ENCODE peak calls at places on chromosome 20, in ten cellular contexts. K is colonic mucosa, Q is left ventricle myocardium inferior, M is transverse colon, X is K562, G is Panc1, C is stomach, B is cardiac muscle cell, T is upper lobe of right lung, S is psoas muscle. H is an unnamed sample.

GRCh38 chr20:23112595-23112994 is 26.5 kb upstream of the CD93 start:
- DNase-seq in K (no peak), Q (no peak), M (no peak), X (no peak), G (no peak), C (no peak), B (no peak), T (no peak), S (no peak), H (no peak)

GRCh38 chr20:12040261-12040660 is 122.6 kb downstream of the BTBD3 start:
- DNase-seq in K (no peak), Q (no peak), M (no peak), X (no peak), G (no peak), C (no peak), B (no peak), T (no peak), S (no peak), H (no peak)

GRCh38 chr20:911882-912600 is 4.1 kb downstream of the ANGPT4 start:
- DNase-seq in K (no peak), Q (no peak), M (no peak), X (no peak), G (no peak), C (no peak), B (no peak), T (no peak), S (no peak), H (no peak)

GRCh38 chr20:44780226-44780625 is 30.1 kb downstream of the RIMS4 start:
- DNase-seq in K (no peak), Q (peak; percentile 20), M (peak; percentile 15), X (peak; percentile 64), G (no peak), C (no peak), B (peak; percentile 78), T (no peak), S (no peak), H (peak; percentile 83)

GRCh38 chr20:9021699-9022098 is 47.2 kb upstream of the PLCB4 start:
- DNase-seq in K (no peak), Q (no peak), M (no peak), X (no peak), G (no peak), C (no peak), B (peak; percentile 83), T (no peak), S (no peak), H (no peak)

GRCh38 chr20:42577193-42577592 is 612.5 kb downstream of the PTPRT start:
- DNase-seq in K (no peak), Q (no peak), M (no peak), X (no peak), G (no peak), C (no peak), B (no peak), T (no peak), S (no peak), H (no peak)

GRCh38 chr20:35306931-35307517 is 14.8 kb upstream of the FAM83C start:
- DNase-seq in K (peak; percentile 60), Q (peak; percentile 25), M (peak; percentile 64), X (peak; percentile 74), G (no peak), C (peak; percentile 63), B (peak; percentile 84), T (no peak), S (peak; percentile 60), H (peak; percentile 80)

GRCh38 chr20:3754258-3754595 is 13.3 kb downstream of the ADISSP start:
- DNase-seq in K (no peak), Q (no peak), M (no peak), X (no peak), G (no peak), C (no peak), B (no peak), T (no peak), S (no peak), H (no peak)

GRCh38 chr20:17857639-17858449 is 110.8 kb downstream of the SNX5 start:
- DNase-seq in K (no peak), Q (no peak), M (no peak), X (no peak), G (no peak), C (no peak), B (no peak), T (peak; percentile 12), S (no peak), H (no peak)

DNA sequence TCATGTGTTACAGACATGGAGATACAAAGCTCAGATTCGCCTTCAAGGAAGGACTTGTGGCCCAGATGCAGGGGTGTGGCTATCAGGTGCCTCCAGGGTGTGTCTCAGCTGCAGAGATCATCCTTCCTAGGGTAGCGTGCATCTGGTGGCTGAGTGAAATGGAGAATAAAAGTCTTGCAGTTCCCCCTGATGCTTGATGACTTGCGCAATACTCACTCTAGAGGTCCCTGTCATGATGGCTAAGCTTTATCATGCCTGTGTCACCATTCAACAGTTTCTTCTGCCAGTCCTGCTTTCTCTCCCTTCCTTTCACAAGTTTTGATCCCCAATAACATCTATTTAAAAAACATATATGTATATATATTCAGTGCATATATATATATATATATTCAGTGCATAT is 228.1 kb downstream of the PAX1 start:
- DNase-seq in K (no peak), Q (no peak), M (no peak), X (no peak), G (no peak), C (no peak), B (no peak), T (no peak), S (no peak), H (no peak)
- H3K4me1 ChIP-seq in K (no peaks in the 10 kb centered on the region), Q (no peaks in the 10 kb centered on the region), M (no peaks in the 10 kb centered on the region), X (no peaks in the 10 kb centered on the region), G (no peaks in the 10 kb centered on the region), C (no peaks in the 10 kb centered on the region), B (no peaks in the 10 kb centered on the region), T (no peaks in the 10 kb centered on the region), S (no peaks in the 10 kb centered on the region), H (no peaks in the 10 kb centered on the region)

DNA sequence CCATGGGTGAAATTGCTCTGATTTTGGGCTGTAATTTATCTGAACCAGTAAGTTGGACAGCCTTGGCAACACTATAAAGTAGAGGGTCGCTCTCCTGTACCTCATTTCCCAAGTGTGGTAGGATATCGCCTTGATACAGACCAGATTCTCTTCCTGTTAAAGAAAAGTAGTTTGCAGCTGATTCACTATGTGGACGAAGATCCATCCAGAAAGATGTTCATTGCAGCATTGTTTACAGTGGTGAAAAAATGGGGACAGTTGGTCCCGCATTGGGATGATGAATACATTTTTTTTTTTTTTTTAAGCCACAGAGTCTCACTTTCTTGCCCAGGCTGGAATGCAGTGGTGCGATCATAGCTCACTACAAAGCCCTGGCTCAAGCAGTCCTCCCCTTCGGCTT is 74.3 kb downstream of the SLX4IP start:
- DNase-seq in K (no peak), Q (no peak), M (no peak), X (no peak), G (no peak), C (no peak), B (no peak), T (no peak), S (no peak), H (no peak)
- H3K4me1 ChIP-seq in K (peaks cover 5% of the 10 kb centered on the region), Q (peaks cover 65% of the 10 kb centered on the region), M (peaks cover 43% of the 10 kb centered on the region), X (peaks cover 52% of the 10 kb centered on the region), G (peaks cover 41% of the 10 kb centered on the region), C (peaks cover 44% of the 10 kb centered on the region), B (peaks cover 4% of the 10 kb centered on the region), T (peaks cover 58% of the 10 kb centered on the region), S (peaks cover 53% of the 10 kb centered on the region), H (peaks cover 58% of the 10 kb centered on the region)

GRCh38 chr20:62362991-62363919 is 3.9 kb downstream of the LAMA5 start:
- DNase-seq in K (no peak), Q (peak; percentile 27), M (peak; percentile 27), X (no peak), G (no peak), C (no peak), B (no peak), T (peak; percentile 63), S (peak; percentile 12), H (peak; percentile 93)

GRCh38 chr20:62359491-62360121 is 7.5 kb downstream of the LAMA5 start:
- DNase-seq in K (no peak), Q (peak; percentile 56), M (no peak), X (peak; percentile 62), G (peak; percentile 77), C (no peak), B (peak; percentile 69), T (no peak), S (peak; percentile 57), H (no peak)

GRCh38 chr20:62361799-62362589 is 5.1 kb downstream of the LAMA5 start:
- DNase-seq in K (no peak), Q (peak; percentile 45), M (no peak), X (no peak), G (no peak), C (no peak), B (no peak), T (peak; percentile 90), S (peak; percentile 14), H (no peak)

GRCh38 chr20:62362590-62362940 is 4.5 kb downstream of the LAMA5 start:
- DNase-seq in K (no peak), Q (no peak), M (peak; percentile 7), X (no peak), G (no peak), C (no peak), B (no peak), T (no peak), S (no peak), H (no peak)

DNA sequence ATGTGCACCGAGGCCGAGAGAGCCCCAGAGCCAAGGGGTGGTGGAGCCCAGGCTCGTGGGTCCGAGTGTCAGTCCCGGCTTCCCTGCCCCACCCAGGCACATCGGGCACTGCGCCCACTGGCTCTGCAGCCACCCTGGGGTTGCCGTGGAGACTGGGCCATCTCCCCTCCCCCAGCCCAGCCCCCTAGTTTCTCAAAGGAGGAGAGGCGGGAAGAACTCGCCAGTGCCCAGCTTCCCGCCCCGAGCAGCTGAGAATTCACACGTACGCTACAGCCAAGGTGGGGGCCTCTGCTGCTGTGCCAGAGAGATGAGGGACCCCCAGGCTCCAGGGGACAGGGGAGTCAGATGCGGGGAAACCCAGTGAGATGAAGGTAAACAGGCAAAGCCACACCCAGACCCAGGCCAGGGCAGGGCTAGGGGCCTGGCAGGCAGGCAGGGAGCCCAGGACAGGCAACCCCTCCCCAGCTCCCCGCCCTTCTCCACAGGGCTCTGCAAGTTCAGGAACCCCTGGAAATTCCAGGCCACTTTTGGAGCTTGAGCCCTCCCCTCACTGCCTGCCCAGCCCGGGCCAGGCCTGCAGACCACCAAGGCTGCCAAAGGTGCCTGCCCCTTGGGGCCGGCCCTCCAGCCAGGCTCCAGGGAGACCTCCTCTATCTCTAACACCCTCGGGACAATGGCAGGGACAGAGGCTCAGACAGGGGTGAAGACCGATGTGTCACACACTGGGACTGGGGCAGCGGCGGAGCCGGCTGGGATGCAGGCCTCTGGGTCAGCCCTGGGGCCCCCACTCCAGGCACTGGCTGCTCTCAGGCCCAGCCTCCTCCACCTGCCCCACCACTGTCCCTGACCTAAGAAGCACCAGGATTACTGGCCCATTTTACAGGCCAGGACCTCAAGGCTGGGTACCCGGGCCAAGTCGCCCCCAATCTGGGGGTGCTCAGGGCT is 6.0 kb downstream of the LAMA5 start:
- DNase-seq in K (peak; percentile 65), Q (peak; percentile 34), M (no peak), X (no peak), G (no peak), C (no peak), B (no peak), T (peak; percentile 82), S (peak; percentile 29), H (peak; percentile 53)
- H3K4me1 ChIP-seq in K (peaks cover 2% of the 10 kb centered on the region), Q (peaks cover 96% of the 10 kb centered on the region), M (peaks cover 52% of the 10 kb centered on the region), X (peaks cover 56% of the 10 kb centered on the region), G (peaks cover 84% of the 10 kb centered on the region), C (peaks cover 94% of the 10 kb centered on the region), B (peaks cover 46% of the 10 kb centered on the region), T (peaks cover 78% of the 10 kb centered on the region), S (peaks cover 67% of the 10 kb centered on the region), H (peaks cover 86% of the 10 kb centered on the region)

GRCh38 chr20:49006446-49006980 is 39.6 kb upstream of the CSE1L start:
- DNase-seq in K (no peak), Q (no peak), M (no peak), X (no peak), G (no peak), C (no peak), B (no peak), T (no peak), S (no peak), H (no peak)

GRCh38 chr20:49009899-49010631 is 36.0 kb upstream of the CSE1L start:
- DNase-seq in K (no peak), Q (no peak), M (no peak), X (no peak), G (no peak), C (no peak), B (no peak), T (no peak), S (no peak), H (no peak)
- H3K4me1 ChIP-seq in K (no peaks in the 10 kb centered on the region), Q (no peaks in the 10 kb centered on the region), M (no peaks in the 10 kb centered on the region), X (no peaks in the 10 kb centered on the region), G (no peaks in the 10 kb centered on the region), C (no peaks in the 10 kb centered on the region), B (no peaks in the 10 kb centered on the region), T (no peaks in the 10 kb centered on the region), S (no peaks in the 10 kb centered on the region), H (no peaks in the 10 kb centered on the region)

H was measured in SJCRH30.